ENCODE peak calls at places on chromosome 16, in eight cellular contexts. One of them, this sample, is unnamed. For H3K79me2, the result is how much of the 10 kb centered on the place peaks cover.

GRCh38 chr16:25033852-25034251 is 18.7 kb upstream of the ARHGAP17 start:
- DNase-seq in neural progenitor cell: no peak
- DNase-seq in OCI-LY7: no peak
- DNase-seq in SK-N-SH: no peak
- DNase-seq in GM23338: no peak
- DNase-seq in PC-3: no peak
- DNase-seq in HCT116: no peak
- DNase-seq in hepatocyte: no peak
- DNase-seq in this sample: no peak

GRCh38 chr16:10121496-10121895 is 60.7 kb downstream of the GRIN2A start:
- DNase-seq in neural progenitor cell: no peak
- DNase-seq in OCI-LY7: no peak
- DNase-seq in SK-N-SH: no peak
- DNase-seq in GM23338: no peak
- DNase-seq in PC-3: peak
- DNase-seq in HCT116: no peak
- DNase-seq in hepatocyte: peak
- DNase-seq in this sample: no peak

GRCh38 chr16:15502041-15502725 is 67.8 kb downstream of the BMERB1 start:
- DNase-seq in neural progenitor cell: no peak
- DNase-seq in OCI-LY7: no peak
- DNase-seq in SK-N-SH: no peak
- DNase-seq in GM23338: peak
- DNase-seq in PC-3: peak
- DNase-seq in HCT116: peak
- DNase-seq in hepatocyte: peak
- DNase-seq in this sample: no peak

GRCh38 chr16:84677849-84678248 is 22.0 kb upstream of the USP10 start:
- DNase-seq in neural progenitor cell: no peak
- DNase-seq in OCI-LY7: no peak
- DNase-seq in SK-N-SH: no peak
- DNase-seq in GM23338: no peak
- DNase-seq in PC-3: no peak
- DNase-seq in HCT116: no peak
- DNase-seq in hepatocyte: no peak
- DNase-seq in this sample: no peak

GRCh38 chr16:2237552-2238395 is 1.5 kb downstream of the DNASE1L2 start:
- DNase-seq in neural progenitor cell: peak
- DNase-seq in OCI-LY7: no peak
- DNase-seq in SK-N-SH: peak
- DNase-seq in GM23338: peak
- DNase-seq in PC-3: no peak
- DNase-seq in HCT116: no peak
- DNase-seq in hepatocyte: no peak
- DNase-seq in this sample: no peak

GRCh38 chr16:12235110-12235509 is 258.6 kb downstream of the SNX29 start:
- DNase-seq in neural progenitor cell: no peak
- DNase-seq in OCI-LY7: no peak
- DNase-seq in SK-N-SH: no peak
- DNase-seq in GM23338: no peak
- DNase-seq in PC-3: no peak
- DNase-seq in HCT116: no peak
- DNase-seq in hepatocyte: no peak
- DNase-seq in this sample: no peak

GRCh38 chr16:15949210-15950166 is at the start of gene ABCC1:
- DNase-seq in neural progenitor cell: peak
- DNase-seq in OCI-LY7: peak
- DNase-seq in SK-N-SH: peak
- DNase-seq in GM23338: peak
- DNase-seq in PC-3: peak
- DNase-seq in HCT116: no peak
- DNase-seq in hepatocyte: peak
- DNase-seq in this sample: peak

GRCh38 chr16:8798174-8798527 is 512 bp downstream of the PMM2 start:
- DNase-seq in neural progenitor cell: no peak
- DNase-seq in OCI-LY7: peak
- DNase-seq in SK-N-SH: peak
- DNase-seq in GM23338: no peak
- DNase-seq in PC-3: peak
- DNase-seq in HCT116: peak
- DNase-seq in hepatocyte: no peak
- DNase-seq in this sample: no peak

GRCh38 chr16:50695017-50696000 is 1.9 kb downstream of the NOD2 start:
- DNase-seq in neural progenitor cell: no peak
- DNase-seq in OCI-LY7: no peak
- DNase-seq in SK-N-SH: no peak
- DNase-seq in GM23338: no peak
- DNase-seq in PC-3: no peak
- DNase-seq in HCT116: no peak
- DNase-seq in hepatocyte: no peak
- DNase-seq in this sample: no peak

GRCh38 chr16:58197314-58198012 is 443 bp downstream of the CSNK2A2 start:
- DNase-seq in neural progenitor cell: peak
- DNase-seq in OCI-LY7: peak
- DNase-seq in SK-N-SH: peak
- DNase-seq in GM23338: peak
- DNase-seq in PC-3: no peak
- DNase-seq in HCT116: no peak
- DNase-seq in hepatocyte: peak
- DNase-seq in this sample: no peak

GRCh38 chr16:58195344-58195743 is 2.6 kb downstream of the CSNK2A2 start:
- DNase-seq in neural progenitor cell: no peak
- DNase-seq in OCI-LY7: no peak
- DNase-seq in SK-N-SH: no peak
- DNase-seq in GM23338: no peak
- DNase-seq in PC-3: no peak
- DNase-seq in HCT116: no peak
- DNase-seq in hepatocyte: no peak
- DNase-seq in this sample: no peak

GRCh38 chr16:58196898-58197313 is 1.0 kb downstream of the CSNK2A2 start:
- DNase-seq in neural progenitor cell: peak
- DNase-seq in OCI-LY7: peak
- DNase-seq in SK-N-SH: peak
- DNase-seq in GM23338: peak
- DNase-seq in PC-3: no peak
- DNase-seq in HCT116: no peak
- DNase-seq in hepatocyte: peak
- DNase-seq in this sample: no peak

GRCh38 chr16:58195771-58196170 is 2.1 kb downstream of the CSNK2A2 start:
- DNase-seq in neural progenitor cell: no peak
- DNase-seq in OCI-LY7: no peak
- DNase-seq in SK-N-SH: no peak
- DNase-seq in GM23338: no peak
- DNase-seq in PC-3: no peak
- DNase-seq in HCT116: no peak
- DNase-seq in hepatocyte: no peak
- DNase-seq in this sample: no peak

DNA sequence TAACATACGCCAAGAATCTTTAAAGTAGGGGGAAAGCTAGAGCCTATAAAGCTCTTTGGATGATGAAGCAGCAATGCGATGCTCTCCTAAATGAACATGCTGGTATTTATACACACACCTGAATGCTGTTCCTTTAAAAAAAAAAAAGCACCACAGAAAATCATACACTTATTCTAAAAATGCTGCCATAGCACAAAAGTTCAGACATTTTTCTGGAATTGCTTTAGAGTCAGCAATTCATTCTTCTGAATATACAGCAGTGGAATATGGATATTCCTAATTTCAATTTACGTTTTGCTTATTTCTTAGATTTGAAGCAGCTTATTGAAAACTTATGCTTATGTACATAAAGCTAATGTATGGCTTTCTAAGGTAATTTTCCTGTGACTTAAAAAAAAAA is 3.1 kb downstream of the CSNK2A2 start:
- DNase-seq in neural progenitor cell: no peak
- DNase-seq in OCI-LY7: no peak
- DNase-seq in SK-N-SH: no peak
- DNase-seq in GM23338: no peak
- DNase-seq in PC-3: no peak
- DNase-seq in HCT116: no peak
- DNase-seq in hepatocyte: no peak
- DNase-seq in this sample: no peak
- H3K79me2 ChIP-seq in neural progenitor cell: half or more
- H3K79me2 ChIP-seq in OCI-LY7: under half
- H3K79me2 ChIP-seq in SK-N-SH: half or more
- H3K79me2 ChIP-seq in GM23338: half or more
- H3K79me2 ChIP-seq in PC-3: under half
- H3K79me2 ChIP-seq in HCT116: half or more
- H3K79me2 ChIP-seq in hepatocyte: half or more
- H3K79me2 ChIP-seq in this sample: half or more

GRCh38 chr16:19984136-19984535 is 89.6 kb downstream of the GPR139 start:
- DNase-seq in neural progenitor cell: no peak
- DNase-seq in OCI-LY7: no peak
- DNase-seq in SK-N-SH: no peak
- DNase-seq in GM23338: no peak
- DNase-seq in PC-3: no peak
- DNase-seq in HCT116: no peak
- DNase-seq in hepatocyte: no peak
- DNase-seq in this sample: no peak

GRCh38 chr16:19979638-19980037 is 94.1 kb downstream of the GPR139 start:
- DNase-seq in neural progenitor cell: no peak
- DNase-seq in OCI-LY7: no peak
- DNase-seq in SK-N-SH: no peak
- DNase-seq in GM23338: peak
- DNase-seq in PC-3: no peak
- DNase-seq in HCT116: no peak
- DNase-seq in hepatocyte: no peak
- DNase-seq in this sample: no peak

DNA sequence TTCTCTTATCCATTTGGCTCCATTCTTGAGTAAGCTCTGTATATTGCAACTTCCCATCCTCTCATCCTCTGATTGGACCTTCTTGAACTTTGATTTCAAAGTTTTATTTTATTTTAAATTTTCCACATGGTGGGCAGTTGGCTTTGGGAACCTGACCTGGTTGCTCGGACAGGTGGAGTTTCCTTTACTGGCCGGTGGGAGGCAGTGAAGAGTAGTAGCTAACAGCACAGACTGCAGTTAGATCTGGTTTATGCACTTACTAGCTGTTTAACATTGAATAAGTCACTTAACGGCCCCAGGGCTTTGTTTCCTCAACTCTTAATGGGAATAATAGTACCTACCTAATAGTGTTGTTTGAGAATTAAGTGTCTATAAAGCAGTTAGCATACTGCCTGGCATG is 92.8 kb downstream of the GPR139 start:
- DNase-seq in neural progenitor cell: peak
- DNase-seq in OCI-LY7: no peak
- DNase-seq in SK-N-SH: peak
- DNase-seq in GM23338: peak
- DNase-seq in PC-3: peak
- DNase-seq in HCT116: peak
- DNase-seq in hepatocyte: peak
- DNase-seq in this sample: no peak
- TF ChIP-seq CTCF in neural progenitor cell: peak
- TF ChIP-seq CTCF in OCI-LY7: peak
- TF ChIP-seq CTCF in SK-N-SH: peak
- TF ChIP-seq CTCF in GM23338: peak
- TF ChIP-seq CTCF in PC-3: peak
- TF ChIP-seq CTCF in HCT116: peak
- TF ChIP-seq CTCF in hepatocyte: peak
- TF ChIP-seq CTCF in this sample: peak

GRCh38 chr16:52068447-52069074 is 478.4 kb downstream of the TOX3 start:
- DNase-seq in neural progenitor cell: peak
- DNase-seq in OCI-LY7: no peak
- DNase-seq in SK-N-SH: peak
- DNase-seq in GM23338: peak
- DNase-seq in PC-3: peak
- DNase-seq in HCT116: no peak
- DNase-seq in hepatocyte: peak
- DNase-seq in this sample: peak
- TF ChIP-seq EZH2phosphoT487 in neural progenitor cell: no peak
- TF ChIP-seq EZH2phosphoT487 in OCI-LY7: no peak
- TF ChIP-seq EZH2phosphoT487 in SK-N-SH: no peak
- TF ChIP-seq EZH2phosphoT487 in GM23338: no peak
- TF ChIP-seq EZH2phosphoT487 in PC-3: no peak
- TF ChIP-seq EZH2phosphoT487 in HCT116: no peak
- TF ChIP-seq EZH2phosphoT487 in hepatocyte: no peak
- TF ChIP-seq EZH2phosphoT487 in this sample: no peak

GRCh38 chr16:70680495-70681381 is 5.1 kb downstream of the MTSS2 start:
- DNase-seq in neural progenitor cell: no peak
- DNase-seq in OCI-LY7: no peak
- DNase-seq in SK-N-SH: no peak
- DNase-seq in GM23338: no peak
- DNase-seq in PC-3: no peak
- DNase-seq in HCT116: no peak
- DNase-seq in hepatocyte: no peak
- DNase-seq in this sample: no peak

GRCh38 chr16:70678898-70679652 is 6.8 kb downstream of the MTSS2 start:
- DNase-seq in neural progenitor cell: no peak
- DNase-seq in OCI-LY7: no peak
- DNase-seq in SK-N-SH: no peak
- DNase-seq in GM23338: peak
- DNase-seq in PC-3: no peak
- DNase-seq in HCT116: no peak
- DNase-seq in hepatocyte: no peak
- DNase-seq in this sample: no peak

GRCh38 chr16:70681382-70682238 is 4.2 kb downstream of the MTSS2 start:
- DNase-seq in neural progenitor cell: no peak
- DNase-seq in OCI-LY7: no peak
- DNase-seq in SK-N-SH: peak
- DNase-seq in GM23338: no peak
- DNase-seq in PC-3: no peak
- DNase-seq in HCT116: no peak
- DNase-seq in hepatocyte: no peak
- DNase-seq in this sample: no peak

GRCh38 chr16:70678121-70678897 is 7.5 kb downstream of the MTSS2 start:
- DNase-seq in neural progenitor cell: no peak
- DNase-seq in OCI-LY7: no peak
- DNase-seq in SK-N-SH: no peak
- DNase-seq in GM23338: no peak
- DNase-seq in PC-3: no peak
- DNase-seq in HCT116: no peak
- DNase-seq in hepatocyte: no peak
- DNase-seq in this sample: no peak

DNA sequence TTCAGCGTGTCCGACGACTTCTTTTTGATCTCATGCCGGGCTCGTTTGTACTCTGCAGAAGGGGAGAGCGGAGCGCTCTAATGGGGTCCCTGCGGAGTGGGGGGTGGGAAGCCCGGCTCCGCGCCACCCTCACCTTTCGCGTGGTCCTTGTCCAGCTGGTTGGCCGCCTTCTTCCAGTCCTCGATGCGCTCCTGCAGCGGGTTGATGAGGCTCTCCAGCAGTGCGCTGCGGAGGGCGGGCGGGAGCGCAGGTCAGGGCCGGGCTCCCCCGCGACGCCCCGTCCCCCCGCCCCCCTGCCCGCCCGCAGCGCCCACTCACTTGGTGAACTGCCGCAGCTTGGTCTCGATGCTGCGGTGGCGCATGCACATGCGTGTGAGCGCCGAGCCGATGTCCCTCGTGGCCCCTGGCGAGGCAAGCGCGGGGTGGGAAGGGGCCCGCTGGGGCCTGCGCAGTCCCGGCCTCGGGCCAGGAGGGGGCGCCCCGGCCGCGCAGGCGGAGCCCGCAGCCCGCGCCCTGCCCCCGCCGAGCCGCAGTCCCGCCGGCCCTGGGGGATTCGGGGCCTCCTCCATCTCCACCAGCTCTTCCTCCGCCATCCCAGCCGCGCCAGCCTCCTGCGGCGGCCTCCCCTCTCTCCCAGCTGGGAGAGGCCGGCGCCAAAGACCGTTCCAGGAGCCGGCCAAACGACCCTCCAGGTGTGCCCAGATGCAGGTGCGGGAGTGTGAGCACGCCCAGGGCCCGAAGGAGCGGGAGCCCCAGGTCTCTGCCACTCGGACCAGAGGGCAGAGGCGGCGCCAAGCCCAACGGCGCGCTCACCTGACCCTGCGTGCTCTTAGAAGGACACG is 6.0 kb downstream of the MTSS2 start:
- DNase-seq in neural progenitor cell: peak
- DNase-seq in OCI-LY7: no peak
- DNase-seq in SK-N-SH: peak
- DNase-seq in GM23338: peak
- DNase-seq in PC-3: no peak
- DNase-seq in HCT116: no peak
- DNase-seq in hepatocyte: no peak
- DNase-seq in this sample: no peak
- H3K79me2 ChIP-seq in neural progenitor cell: under half
- H3K79me2 ChIP-seq in OCI-LY7: under half
- H3K79me2 ChIP-seq in SK-N-SH: half or more
- H3K79me2 ChIP-seq in GM23338: under half
- H3K79me2 ChIP-seq in PC-3: under half
- H3K79me2 ChIP-seq in HCT116: under half
- H3K79me2 ChIP-seq in hepatocyte: under half
- H3K79me2 ChIP-seq in this sample: under half

This sample was measured in MM.1S.